ENCODE peak calls at places on chromosome 11, in seven cellular contexts. One of them, this sample, is unnamed.

GRCh38 chr11:111047376-111047775 is 198.1 kb upstream of the POU2AF2 start:
- DNase-seq in mucosa of descending colon: no peak
- DNase-seq in hepatocyte: no peak
- DNase-seq in lung: no peak
- DNase-seq in HepG2: no peak
- DNase-seq in left ventricle myocardium inferior: no peak
- DNase-seq in body of pancreas: no peak
- DNase-seq in this sample: no peak

GRCh38 chr11:57476223-57476882 is 16.0 kb downstream of the RTN4RL2 start:
- DNase-seq in lung: no peak
- DNase-seq in mucosa of descending colon: no peak
- DNase-seq in left ventricle myocardium inferior: peak; percentile 57
- DNase-seq in hepatocyte: peak; percentile 60
- DNase-seq in body of pancreas: peak; percentile 60
- DNase-seq in HepG2: no peak
- DNase-seq in this sample: no peak

GRCh38 chr11:23236846-23237550 is 376.7 kb upstream of the CCDC179 start:
- DNase-seq in mucosa of descending colon: no peak
- DNase-seq in hepatocyte: no peak
- DNase-seq in left ventricle myocardium inferior: no peak
- DNase-seq in body of pancreas: no peak
- DNase-seq in lung: no peak
- DNase-seq in HepG2: no peak
- DNase-seq in this sample: no peak

GRCh38 chr11:125457814-125458343 is 38.2 kb downstream of the FEZ1 start:
- DNase-seq in left ventricle myocardium inferior: peak; percentile 72
- DNase-seq in lung: peak; percentile 39
- DNase-seq in mucosa of descending colon: no peak
- DNase-seq in body of pancreas: peak; percentile 13
- DNase-seq in hepatocyte: peak; percentile 61
- DNase-seq in HepG2: peak; percentile 13
- DNase-seq in this sample: peak; percentile 83

GRCh38 chr11:134750619-134751018 is 338.6 kb upstream of the B3GAT1 start:
- DNase-seq in body of pancreas: no peak
- DNase-seq in left ventricle myocardium inferior: no peak
- DNase-seq in hepatocyte: no peak
- DNase-seq in mucosa of descending colon: no peak
- DNase-seq in lung: no peak
- DNase-seq in HepG2: no peak
- DNase-seq in this sample: peak; percentile 32

GRCh38 chr11:122074022-122074421 is 42.0 kb downstream of the BLID start:
- DNase-seq in body of pancreas: no peak
- DNase-seq in HepG2: no peak
- DNase-seq in lung: no peak
- DNase-seq in mucosa of descending colon: no peak
- DNase-seq in left ventricle myocardium inferior: no peak
- DNase-seq in hepatocyte: no peak
- DNase-seq in this sample: no peak

GRCh38 chr11:18312663-18313420 is 9.1 kb downstream of the HPS5 start:
- DNase-seq in hepatocyte: no peak
- DNase-seq in mucosa of descending colon: no peak
- DNase-seq in lung: no peak
- DNase-seq in body of pancreas: no peak
- DNase-seq in HepG2: no peak
- DNase-seq in left ventricle myocardium inferior: no peak
- DNase-seq in this sample: no peak

GRCh38 chr11:67562951-67563350 is 20.7 kb upstream of the GSTP1 start:
- DNase-seq in mucosa of descending colon: no peak
- DNase-seq in body of pancreas: no peak
- DNase-seq in hepatocyte: no peak
- DNase-seq in left ventricle myocardium inferior: no peak
- DNase-seq in lung: no peak
- DNase-seq in HepG2: no peak
- DNase-seq in this sample: no peak

GRCh38 chr11:123055132-123055924 is 6.6 kb downstream of the HSPA8 start:
- DNase-seq in body of pancreas: no peak
- DNase-seq in left ventricle myocardium inferior: no peak
- DNase-seq in HepG2: no peak
- DNase-seq in hepatocyte: no peak
- DNase-seq in lung: no peak
- DNase-seq in mucosa of descending colon: no peak
- DNase-seq in this sample: peak; percentile 21

GRCh38 chr11:50170115-50170514 is 137.4 kb downstream of the OR4C45 start:
- DNase-seq in HepG2: no peak
- DNase-seq in lung: no peak
- DNase-seq in left ventricle myocardium inferior: no peak
- DNase-seq in body of pancreas: no peak
- DNase-seq in hepatocyte: no peak
- DNase-seq in mucosa of descending colon: peak; percentile 39
- DNase-seq in this sample: no peak

GRCh38 chr11:128448981-128449713 is 138.2 kb downstream of the ETS1 start:
- DNase-seq in lung: no peak
- DNase-seq in hepatocyte: no peak
- DNase-seq in HepG2: no peak
- DNase-seq in left ventricle myocardium inferior: no peak
- DNase-seq in body of pancreas: no peak
- DNase-seq in mucosa of descending colon: no peak
- DNase-seq in this sample: no peak

GRCh38 chr11:68042219-68043028 is 3.6 kb downstream of the TCIRG1 start:
- DNase-seq in left ventricle myocardium inferior: no peak
- DNase-seq in lung: no peak
- DNase-seq in mucosa of descending colon: peak; percentile 54
- DNase-seq in hepatocyte: no peak
- DNase-seq in body of pancreas: no peak
- DNase-seq in HepG2: no peak
- DNase-seq in this sample: no peak

GRCh38 chr11:132080121-132080520 is 709.7 kb downstream of the NTM start:
- DNase-seq in mucosa of descending colon: no peak
- DNase-seq in left ventricle myocardium inferior: no peak
- DNase-seq in lung: no peak
- DNase-seq in HepG2: no peak
- DNase-seq in hepatocyte: no peak
- DNase-seq in body of pancreas: no peak
- DNase-seq in this sample: no peak

GRCh38 chr11:129374081-129374992 is 1.3 kb upstream of the BARX2 start:
- DNase-seq in hepatocyte: no peak
- DNase-seq in lung: no peak
- DNase-seq in left ventricle myocardium inferior: no peak
- DNase-seq in HepG2: no peak
- DNase-seq in mucosa of descending colon: peak; percentile 43
- DNase-seq in body of pancreas: peak; percentile 26
- DNase-seq in this sample: no peak

GRCh38 chr11:39011822-39012221 is 2413.8 kb upstream of the RAG2 start:
- DNase-seq in hepatocyte: no peak
- DNase-seq in lung: no peak
- DNase-seq in mucosa of descending colon: no peak
- DNase-seq in left ventricle myocardium inferior: no peak
- DNase-seq in HepG2: no peak
- DNase-seq in body of pancreas: no peak
- DNase-seq in this sample: no peak

GRCh38 chr11:122714484-122714883 is 59.0 kb downstream of the UBASH3B start:
- DNase-seq in mucosa of descending colon: no peak
- DNase-seq in HepG2: no peak
- DNase-seq in lung: peak; percentile 32
- DNase-seq in body of pancreas: no peak
- DNase-seq in hepatocyte: no peak
- DNase-seq in left ventricle myocardium inferior: no peak
- DNase-seq in this sample: no peak

GRCh38 chr11:48107188-48107704 is 109.4 kb upstream of the OR4B1 start:
- DNase-seq in HepG2: no peak
- DNase-seq in hepatocyte: no peak
- DNase-seq in mucosa of descending colon: peak; percentile 70
- DNase-seq in left ventricle myocardium inferior: no peak
- DNase-seq in body of pancreas: no peak
- DNase-seq in lung: no peak
- DNase-seq in this sample: peak; percentile 54

GRCh38 chr11:74701351-74701750 is 29.9 kb downstream of the CHRDL2 start:
- DNase-seq in mucosa of descending colon: no peak
- DNase-seq in hepatocyte: no peak
- DNase-seq in body of pancreas: no peak
- DNase-seq in lung: no peak
- DNase-seq in HepG2: peak; percentile 20
- DNase-seq in left ventricle myocardium inferior: no peak
- DNase-seq in this sample: no peak

GRCh38 chr11:19673924-19674390 is 38.7 kb upstream of the NAV2 start:
- DNase-seq in HepG2: no peak
- DNase-seq in lung: peak; percentile 76
- DNase-seq in hepatocyte: peak; percentile 75
- DNase-seq in left ventricle myocardium inferior: peak; percentile 83
- DNase-seq in mucosa of descending colon: peak; percentile 64
- DNase-seq in body of pancreas: no peak
- DNase-seq in this sample: peak; percentile 85

GRCh38 chr11:23723861-23724260 is 773.0 kb upstream of the LUZP2 start:
- DNase-seq in hepatocyte: no peak
- DNase-seq in mucosa of descending colon: no peak
- DNase-seq in lung: no peak
- DNase-seq in body of pancreas: no peak
- DNase-seq in HepG2: no peak
- DNase-seq in left ventricle myocardium inferior: no peak
- DNase-seq in this sample: no peak

DNA sequence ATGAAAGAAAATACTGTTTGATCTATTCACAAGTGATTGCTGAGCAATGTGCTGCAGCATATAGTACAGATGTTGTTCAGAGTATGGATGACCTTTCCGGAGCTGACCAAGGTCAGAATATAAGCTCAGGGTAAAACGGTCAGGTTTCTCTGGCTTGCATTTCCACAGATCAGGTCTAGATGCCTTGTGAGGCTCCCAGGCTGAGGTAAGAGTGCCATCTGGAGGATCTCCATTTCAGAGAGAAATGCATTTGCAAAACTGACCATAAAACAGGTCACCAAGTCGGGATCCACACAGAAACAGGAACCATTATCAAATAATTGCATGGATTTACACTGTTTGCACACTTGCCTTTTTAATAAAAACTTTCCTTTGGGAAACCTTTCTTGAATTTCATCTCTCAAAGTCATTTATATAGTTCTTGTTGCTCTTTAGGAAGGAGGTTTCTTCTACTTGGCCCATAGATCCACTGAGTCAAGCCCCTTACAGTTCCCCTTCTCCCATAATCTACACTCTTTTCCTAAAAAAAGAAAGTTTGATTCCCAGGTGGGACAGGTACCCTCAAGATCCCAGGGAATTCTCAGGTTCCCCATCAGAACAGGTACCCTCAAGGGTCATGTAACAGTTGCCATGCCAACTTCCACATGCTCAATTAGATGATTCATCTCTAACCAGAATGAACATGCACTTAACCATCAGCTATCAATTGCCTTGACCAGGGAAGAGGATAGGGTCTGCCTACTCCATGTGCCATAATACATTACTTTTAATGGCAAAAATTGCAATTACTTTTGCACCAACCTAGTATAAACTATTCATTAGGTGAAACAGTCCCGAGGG is 25.0 kb upstream of the TMPRSS5 start:
- DNase-seq in hepatocyte: peak; percentile 80
- DNase-seq in left ventricle myocardium inferior: no peak
- DNase-seq in HepG2: peak; percentile 47
- DNase-seq in lung: no peak
- DNase-seq in body of pancreas: no peak
- DNase-seq in mucosa of descending colon: no peak
- DNase-seq in this sample: no peak
- H3K4me1 ChIP-seq in hepatocyte: peaks cover 6% of the 10 kb centered on the region
- H3K4me1 ChIP-seq in left ventricle myocardium inferior: no peaks in the 10 kb centered on the region
- H3K4me1 ChIP-seq in HepG2: peaks cover 3% of the 10 kb centered on the region
- H3K4me1 ChIP-seq in lung: no peaks in the 10 kb centered on the region
- H3K4me1 ChIP-seq in body of pancreas: no peaks in the 10 kb centered on the region
- H3K4me1 ChIP-seq in mucosa of descending colon: no peaks in the 10 kb centered on the region
- H3K4me1 ChIP-seq in this sample: no peaks in the 10 kb centered on the region

DNA sequence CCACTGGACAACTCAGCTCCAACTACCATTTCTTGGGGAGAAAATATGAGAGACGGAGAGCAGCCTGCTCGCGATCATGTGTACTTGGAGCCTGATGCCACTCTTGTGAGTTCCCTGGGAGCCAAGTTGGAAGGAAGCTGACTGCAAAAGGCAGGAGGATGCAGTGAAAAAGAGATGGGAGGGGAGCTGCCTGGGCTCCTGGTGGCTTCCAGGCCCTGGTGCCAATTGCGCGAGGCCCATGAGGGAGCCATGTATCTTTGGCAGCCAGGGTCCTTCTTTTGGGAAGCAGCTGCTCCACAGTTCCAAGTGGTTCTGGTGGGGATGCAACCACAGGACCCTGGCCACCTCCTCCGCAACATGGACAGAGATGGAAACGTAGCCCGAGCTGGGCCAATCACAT is 11.1 kb downstream of the C11orf91 start:
- DNase-seq in lung: no peak
- DNase-seq in mucosa of descending colon: no peak
- DNase-seq in hepatocyte: no peak
- DNase-seq in body of pancreas: no peak
- DNase-seq in left ventricle myocardium inferior: no peak
- DNase-seq in HepG2: no peak
- DNase-seq in this sample: no peak
- H3K4me1 ChIP-seq in lung: no peaks in the 10 kb centered on the region
- H3K4me1 ChIP-seq in mucosa of descending colon: peaks cover 27% of the 10 kb centered on the region
- H3K4me1 ChIP-seq in hepatocyte: peaks cover 32% of the 10 kb centered on the region
- H3K4me1 ChIP-seq in body of pancreas: peaks cover 51% of the 10 kb centered on the region
- H3K4me1 ChIP-seq in left ventricle myocardium inferior: peaks cover 65% of the 10 kb centered on the region
- H3K4me1 ChIP-seq in HepG2: peaks cover 43% of the 10 kb centered on the region
- H3K4me1 ChIP-seq in this sample: no peaks in the 10 kb centered on the region

GRCh38 chr11:63476618-63477017 is 14.3 kb downstream of the PLAAT5 start:
- DNase-seq in hepatocyte: no peak
- DNase-seq in HepG2: no peak
- DNase-seq in left ventricle myocardium inferior: no peak
- DNase-seq in mucosa of descending colon: no peak
- DNase-seq in body of pancreas: no peak
- DNase-seq in lung: no peak
- DNase-seq in this sample: no peak
- H3K4me1 ChIP-seq in hepatocyte: no peaks in the 10 kb centered on the region
- H3K4me1 ChIP-seq in HepG2: no peaks in the 10 kb centered on the region
- H3K4me1 ChIP-seq in left ventricle myocardium inferior: no peaks in the 10 kb centered on the region
- H3K4me1 ChIP-seq in mucosa of descending colon: no peaks in the 10 kb centered on the region
- H3K4me1 ChIP-seq in body of pancreas: peaks cover 24% of the 10 kb centered on the region
- H3K4me1 ChIP-seq in lung: no peaks in the 10 kb centered on the region
- H3K4me1 ChIP-seq in this sample: no peaks in the 10 kb centered on the region

DNA sequence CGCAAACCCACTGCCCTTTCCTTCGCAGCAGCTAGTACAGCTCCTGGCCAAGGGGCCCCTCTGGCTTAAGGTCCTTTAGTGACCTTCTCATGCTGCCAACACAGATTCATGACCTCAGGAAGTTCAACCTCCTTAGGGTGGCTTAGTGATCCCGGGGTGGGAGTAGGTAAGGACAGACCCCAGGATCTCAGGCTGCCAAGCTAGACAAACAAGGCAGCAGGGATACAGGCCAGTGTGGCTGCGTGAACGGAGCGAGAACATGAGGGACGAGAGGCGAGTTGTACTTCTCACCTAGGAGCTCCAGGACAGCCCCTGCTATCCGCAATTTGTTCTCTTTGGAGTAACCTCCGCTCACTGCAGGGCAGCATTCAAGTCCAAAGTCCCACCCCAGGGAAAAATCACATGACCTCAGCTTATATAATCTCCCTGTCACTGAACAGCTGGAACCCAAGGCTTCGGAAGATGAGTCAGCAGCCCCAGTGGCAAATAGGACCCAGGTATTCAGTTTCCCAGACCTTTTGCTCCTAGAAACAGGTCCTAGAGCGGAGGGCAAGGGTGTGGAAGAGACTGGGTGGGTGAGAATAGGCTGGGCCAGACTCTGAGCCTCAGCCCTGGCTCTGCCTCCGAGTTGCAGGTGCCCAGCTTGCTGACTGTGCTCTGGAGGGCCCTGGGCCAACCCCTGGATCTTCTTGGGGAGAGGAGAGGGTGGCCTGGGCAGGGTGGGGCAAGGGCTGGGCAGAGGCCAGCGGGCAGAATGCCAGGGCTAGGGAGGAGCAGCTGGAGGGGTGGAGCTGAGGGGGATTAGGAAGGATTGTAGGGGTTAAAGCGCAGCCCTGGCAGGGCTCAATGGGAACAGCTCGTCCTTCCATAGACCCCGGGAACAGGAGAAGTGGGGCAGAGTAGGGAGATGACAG is 13.1 kb downstream of the USP2 start:
- DNase-seq in lung: no peak
- DNase-seq in body of pancreas: peak; percentile 73
- DNase-seq in mucosa of descending colon: peak; percentile 92
- DNase-seq in HepG2: peak; percentile 93
- DNase-seq in hepatocyte: peak; percentile 92
- DNase-seq in left ventricle myocardium inferior: peak; percentile 81
- DNase-seq in this sample: no peak
- H3K4me1 ChIP-seq in lung: peaks cover 4% of the 10 kb centered on the region
- H3K4me1 ChIP-seq in body of pancreas: peaks cover 74% of the 10 kb centered on the region
- H3K4me1 ChIP-seq in mucosa of descending colon: peaks cover 51% of the 10 kb centered on the region
- H3K4me1 ChIP-seq in HepG2: peaks cover 91% of the 10 kb centered on the region
- H3K4me1 ChIP-seq in hepatocyte: peaks cover 64% of the 10 kb centered on the region
- H3K4me1 ChIP-seq in left ventricle myocardium inferior: peaks cover 97% of the 10 kb centered on the region
- H3K4me1 ChIP-seq in this sample: peaks cover 93% of the 10 kb centered on the region

This sample was measured in right atrium auricular region.